ENCODE peak calls at places on chromosome X, in five cellular contexts. H, J, E, Z and B are unnamed samples.

GRCh38 chrX:13373027-13373806 is 53.4 kb upstream of the ATXN3L start:
- DNase-seq in H (no peak), J (no peak), E (peak), Z (peak), B (no peak)

GRCh38 chrX:103918584-103919335 is 43.7 kb upstream of the TMSB15B start:
- DNase-seq in H (peak), J (peak), E (peak), Z (peak), B (peak)

GRCh38 chrX:103941201-103941975 is 21.0 kb upstream of the TMSB15B start:
- DNase-seq in H (peak), J (peak), E (peak), Z (peak), B (peak)

GRCh38 chrX:11792461-11793421 is 34.7 kb downstream of the MSL3 start:
- DNase-seq in H (no peak), J (no peak), E (peak), Z (no peak), B (no peak)

GRCh38 chrX:15751160-15751819 is 13.2 kb downstream of the CA5B start:
- DNase-seq in H (peak), J (no peak), E (peak), Z (peak), B (no peak)

GRCh38 chrX:11446331-11446730 is 153.1 kb downstream of the AMELX start:
- DNase-seq in H (peak), J (no peak), E (peak), Z (peak), B (no peak)

GRCh38 chrX:111445485-111445884 is 33.5 kb upstream of the DCX start:
- DNase-seq in H (peak), J (peak), E (peak), Z (peak), B (no peak)

GRCh38 chrX:28273751-28274150 is 292.5 kb upstream of the DCAF8L1 start:
- DNase-seq in H (no peak), J (no peak), E (no peak), Z (no peak), B (no peak)

GRCh38 chrX:151019837-151020236 is 36.7 kb downstream of the HMGB3 start:
- DNase-seq in H (no peak), J (no peak), E (peak), Z (no peak), B (no peak)

GRCh38 chrX:70476934-70477733 is 32.5 kb downstream of the DLG3 start:
- DNase-seq in H (peak), J (no peak), E (peak), Z (peak), B (peak)

GRCh38 chrX:133726642-133727041 is 258.8 kb downstream of the GPC3 start:
- DNase-seq in H (no peak), J (no peak), E (no peak), Z (no peak), B (no peak)

GRCh38 chrX:155577682-155578081 is 35.1 kb downstream of the TMLHE start:
- DNase-seq in H (no peak), J (no peak), E (no peak), Z (no peak), B (no peak)

GRCh38 chrX:154742623-154743022 is 8.3 kb downstream of the GAB3 start:
- DNase-seq in H (no peak), J (no peak), E (no peak), Z (no peak), B (no peak)

GRCh38 chrX:118392726-118393125 is 46.8 kb downstream of the WDR44 start:
- DNase-seq in H (peak), J (no peak), E (no peak), Z (peak), B (no peak)

GRCh38 chrX:98141466-98141865 is 1257.8 kb downstream of the RPA4 start:
- DNase-seq in H (no peak), J (no peak), E (no peak), Z (no peak), B (no peak)

GRCh38 chrX:56564921-56565861 is 1.8 kb downstream of the UBQLN2 start:
- DNase-seq in H (no peak), J (peak), E (peak), Z (no peak), B (no peak)

GRCh38 chrX:49876750-49877149 is 2.5 kb upstream of the USP27X start:
- DNase-seq in H (peak), J (peak), E (peak), Z (no peak), B (peak)

GRCh38 chrX:44451056-44451455 is 91.6 kb downstream of the FUNDC1 start:
- DNase-seq in H (no peak), J (no peak), E (no peak), Z (no peak), B (no peak)

GRCh38 chrX:133570549-133570948 is 155.3 kb upstream of the GPC4 start:
- DNase-seq in H (peak), J (no peak), E (peak), Z (peak), B (no peak)

GRCh38 chrX:35886135-35886534 is 33.4 kb upstream of the CFAP47 start:
- DNase-seq in H (no peak), J (no peak), E (no peak), Z (no peak), B (no peak)

GRCh38 chrX:41885724-41886123 is 37.6 kb downstream of the CASK start:
- DNase-seq in H (no peak), J (no peak), E (no peak), Z (no peak), B (no peak)

GRCh38 chrX:8946488-8947050 is 87.4 kb downstream of the FAM9B start:
- DNase-seq in H (no peak), J (no peak), E (no peak), Z (no peak), B (no peak)

GRCh38 chrX:123562342-123563146 is 170.3 kb downstream of the THOC2 start:
- DNase-seq in H (no peak), J (no peak), E (no peak), Z (no peak), B (no peak)

GRCh38 chrX:6052111-6052745 is 176.4 kb downstream of the NLGN4X start:
- DNase-seq in H (peak), J (no peak), E (no peak), Z (peak), B (no peak)

GRCh38 chrX:43141885-43142284 is 363.9 kb upstream of the PPP1R2C start:
- DNase-seq in H (no peak), J (peak), E (no peak), Z (no peak), B (no peak)

GRCh38 chrX:39497717-39498265 is 600.0 kb downstream of the BCOR start:
- DNase-seq in H (no peak), J (no peak), E (no peak), Z (no peak), B (no peak)

GRCh38 chrX:16067886-16068515 is 55.4 kb upstream of the GRPR start:
- DNase-seq in H (no peak), J (no peak), E (no peak), Z (no peak), B (no peak)

GRCh38 chrX:131025336-131025735 is 32.8 kb upstream of the ARHGAP36 start:
- DNase-seq in H (no peak), J (no peak), E (no peak), Z (no peak), B (no peak)